ENCODE peak calls at places on chromosomes 6 and 20, in ten cellular contexts. One of them, this sample, is unnamed.

GRCh38 chr6:168906251-168906845 is 347.3 kb downstream of the THBS2 start:
- DNase-seq in HT-29: no peak
- DNase-seq in RWPE1: no peak
- DNase-seq in effector CD8-positive, alpha-beta T cell: no peak
- DNase-seq in osteocyte: no peak
- DNase-seq in suprapubic skin: no peak
- DNase-seq in PC-9: no peak
- DNase-seq in amygdala: no peak
- DNase-seq in prostate gland: no peak
- DNase-seq in NCI-H510A treated with DMSO at 0.1 percent for 48 hours: no peak
- DNase-seq in this sample: no peak

GRCh38 chr6:53920881-53921280 is 126.1 kb downstream of the LRRC1 start:
- DNase-seq in HT-29: no peak
- DNase-seq in RWPE1: no peak
- DNase-seq in effector CD8-positive, alpha-beta T cell: no peak
- DNase-seq in osteocyte: no peak
- DNase-seq in suprapubic skin: no peak
- DNase-seq in PC-9: no peak
- DNase-seq in amygdala: no peak
- DNase-seq in prostate gland: no peak
- DNase-seq in NCI-H510A treated with DMSO at 0.1 percent for 48 hours: no peak
- DNase-seq in this sample: no peak

GRCh38 chr6:24455061-24455460 is 34.3 kb downstream of the GPLD1 start:
- DNase-seq in HT-29: no peak
- DNase-seq in RWPE1: no peak
- DNase-seq in effector CD8-positive, alpha-beta T cell: no peak
- DNase-seq in osteocyte: no peak
- DNase-seq in suprapubic skin: no peak
- DNase-seq in PC-9: no peak
- DNase-seq in amygdala: no peak
- DNase-seq in prostate gland: no peak
- DNase-seq in NCI-H510A treated with DMSO at 0.1 percent for 48 hours: no peak
- DNase-seq in this sample: no peak

GRCh38 chr6:4397307-4397706 is 261.9 kb upstream of the ECI2 start:
- DNase-seq in HT-29: no peak
- DNase-seq in RWPE1: no peak
- DNase-seq in effector CD8-positive, alpha-beta T cell: no peak
- DNase-seq in osteocyte: no peak
- DNase-seq in suprapubic skin: no peak
- DNase-seq in PC-9: no peak
- DNase-seq in amygdala: peak
- DNase-seq in prostate gland: no peak
- DNase-seq in NCI-H510A treated with DMSO at 0.1 percent for 48 hours: no peak
- DNase-seq in this sample: no peak

GRCh38 chr20:57224641-57225138 is 41.8 kb downstream of the BMP7 start:
- DNase-seq in HT-29: no peak
- DNase-seq in RWPE1: no peak
- DNase-seq in effector CD8-positive, alpha-beta T cell: no peak
- DNase-seq in osteocyte: no peak
- DNase-seq in suprapubic skin: no peak
- DNase-seq in PC-9: no peak
- DNase-seq in amygdala: no peak
- DNase-seq in prostate gland: no peak
- DNase-seq in NCI-H510A treated with DMSO at 0.1 percent for 48 hours: no peak
- DNase-seq in this sample: peak

GRCh38 chr6:108156180-108156937 is 9.5 kb upstream of the NR2E1 start:
- DNase-seq in HT-29: no peak
- DNase-seq in RWPE1: no peak
- DNase-seq in effector CD8-positive, alpha-beta T cell: no peak
- DNase-seq in osteocyte: no peak
- DNase-seq in suprapubic skin: no peak
- DNase-seq in PC-9: no peak
- DNase-seq in amygdala: no peak
- DNase-seq in prostate gland: peak
- DNase-seq in NCI-H510A treated with DMSO at 0.1 percent for 48 hours: peak
- DNase-seq in this sample: peak

GRCh38 chr6:33640361-33640760 is 19.2 kb downstream of the ITPR3 start:
- DNase-seq in HT-29: no peak
- DNase-seq in RWPE1: no peak
- DNase-seq in effector CD8-positive, alpha-beta T cell: no peak
- DNase-seq in osteocyte: no peak
- DNase-seq in suprapubic skin: no peak
- DNase-seq in PC-9: no peak
- DNase-seq in amygdala: no peak
- DNase-seq in prostate gland: no peak
- DNase-seq in NCI-H510A treated with DMSO at 0.1 percent for 48 hours: no peak
- DNase-seq in this sample: no peak

GRCh38 chr6:161222706-161223234 is 51.1 kb downstream of the AGPAT4 start:
- DNase-seq in HT-29: no peak
- DNase-seq in RWPE1: no peak
- DNase-seq in effector CD8-positive, alpha-beta T cell: no peak
- DNase-seq in osteocyte: no peak
- DNase-seq in suprapubic skin: no peak
- DNase-seq in PC-9: no peak
- DNase-seq in amygdala: no peak
- DNase-seq in prostate gland: no peak
- DNase-seq in NCI-H510A treated with DMSO at 0.1 percent for 48 hours: no peak
- DNase-seq in this sample: no peak

GRCh38 chr20:25058051-25058796 is at the start of gene ACSS1:
- DNase-seq in HT-29: peak
- DNase-seq in RWPE1: no peak
- DNase-seq in effector CD8-positive, alpha-beta T cell: peak
- DNase-seq in osteocyte: no peak
- DNase-seq in suprapubic skin: peak
- DNase-seq in PC-9: peak
- DNase-seq in amygdala: peak
- DNase-seq in prostate gland: peak
- DNase-seq in NCI-H510A treated with DMSO at 0.1 percent for 48 hours: peak
- DNase-seq in this sample: peak

GRCh38 chr6:79466222-79466834 is 70.9 kb downstream of the LCA5 start:
- DNase-seq in HT-29: peak
- DNase-seq in RWPE1: peak
- DNase-seq in effector CD8-positive, alpha-beta T cell: no peak
- DNase-seq in osteocyte: no peak
- DNase-seq in suprapubic skin: no peak
- DNase-seq in PC-9: no peak
- DNase-seq in amygdala: no peak
- DNase-seq in prostate gland: no peak
- DNase-seq in NCI-H510A treated with DMSO at 0.1 percent for 48 hours: peak
- DNase-seq in this sample: peak

GRCh38 chr20:38315290-38315966 is 11.5 kb downstream of the BPI start:
- DNase-seq in HT-29: peak
- DNase-seq in RWPE1: no peak
- DNase-seq in effector CD8-positive, alpha-beta T cell: no peak
- DNase-seq in osteocyte: no peak
- DNase-seq in suprapubic skin: no peak
- DNase-seq in PC-9: no peak
- DNase-seq in amygdala: peak
- DNase-seq in prostate gland: no peak
- DNase-seq in NCI-H510A treated with DMSO at 0.1 percent for 48 hours: no peak
- DNase-seq in this sample: peak

This sample was measured in ELR.